ENCODE peak calls at places on chromosome 13, in nine cellular contexts. One of them, this sample, is unnamed. For H3K36me3, the result is how much of the 10 kb centered on the place peaks cover.

GRCh38 chr13:41007359-41008118 is 11.6 kb downstream of the ELF1 start:
- DNase-seq in bronchial epithelial cell: peak
- DNase-seq in left ventricle myocardium inferior: no peak
- DNase-seq in pancreas: no peak
- DNase-seq in ovary: no peak
- DNase-seq in heart right ventricle: no peak
- DNase-seq in PC-3: peak
- DNase-seq in aorta: no peak
- DNase-seq in tibial nerve: no peak
- DNase-seq in this sample: no peak

GRCh38 chr13:99371956-99372355 is 64.8 kb upstream of the GPR183 start:
- DNase-seq in aorta: no peak
- DNase-seq in ovary: no peak
- DNase-seq in left ventricle myocardium inferior: no peak
- DNase-seq in heart right ventricle: no peak
- DNase-seq in PC-3: no peak
- DNase-seq in tibial nerve: no peak
- DNase-seq in bronchial epithelial cell: no peak
- DNase-seq in pancreas: no peak
- DNase-seq in this sample: no peak

GRCh38 chr13:33740134-33740538 is 77.8 kb upstream of the RFC3 start:
- DNase-seq in heart right ventricle: no peak
- DNase-seq in tibial nerve: no peak
- DNase-seq in left ventricle myocardium inferior: no peak
- DNase-seq in PC-3: peak
- DNase-seq in aorta: no peak
- DNase-seq in bronchial epithelial cell: no peak
- DNase-seq in pancreas: no peak
- DNase-seq in ovary: no peak
- DNase-seq in this sample: no peak

GRCh38 chr13:81639984-81640582 is 1299.2 kb upstream of the SPRY2 start:
- DNase-seq in pancreas: no peak
- DNase-seq in left ventricle myocardium inferior: no peak
- DNase-seq in PC-3: peak
- DNase-seq in ovary: no peak
- DNase-seq in aorta: no peak
- DNase-seq in bronchial epithelial cell: peak
- DNase-seq in tibial nerve: no peak
- DNase-seq in heart right ventricle: no peak
- DNase-seq in this sample: peak

GRCh38 chr13:112576191-112576590 is 11.8 kb downstream of the TUBGCP3 start:
- DNase-seq in pancreas: no peak
- DNase-seq in PC-3: no peak
- DNase-seq in aorta: no peak
- DNase-seq in bronchial epithelial cell: no peak
- DNase-seq in ovary: no peak
- DNase-seq in left ventricle myocardium inferior: no peak
- DNase-seq in tibial nerve: no peak
- DNase-seq in heart right ventricle: no peak
- DNase-seq in this sample: no peak

GRCh38 chr13:30299746-30300145 is 7.6 kb downstream of the KATNAL1 start:
- DNase-seq in ovary: no peak
- DNase-seq in aorta: no peak
- DNase-seq in pancreas: no peak
- DNase-seq in bronchial epithelial cell: no peak
- DNase-seq in tibial nerve: no peak
- DNase-seq in left ventricle myocardium inferior: no peak
- DNase-seq in heart right ventricle: no peak
- DNase-seq in PC-3: no peak
- DNase-seq in this sample: no peak

GRCh38 chr13:49958321-49958720 is 22.2 kb upstream of the SPRYD7 start:
- DNase-seq in left ventricle myocardium inferior: no peak
- DNase-seq in ovary: no peak
- DNase-seq in PC-3: no peak
- DNase-seq in tibial nerve: no peak
- DNase-seq in bronchial epithelial cell: no peak
- DNase-seq in heart right ventricle: no peak
- DNase-seq in pancreas: no peak
- DNase-seq in aorta: no peak
- DNase-seq in this sample: no peak

GRCh38 chr13:45207319-45207718 is 6.5 kb upstream of the KCTD4 start:
- DNase-seq in ovary: no peak
- DNase-seq in bronchial epithelial cell: peak
- DNase-seq in pancreas: no peak
- DNase-seq in aorta: no peak
- DNase-seq in heart right ventricle: no peak
- DNase-seq in left ventricle myocardium inferior: no peak
- DNase-seq in PC-3: no peak
- DNase-seq in tibial nerve: no peak
- DNase-seq in this sample: no peak

GRCh38 chr13:29270536-29271045 is 324.9 kb downstream of the SLC7A1 start:
- DNase-seq in bronchial epithelial cell: no peak
- DNase-seq in ovary: no peak
- DNase-seq in tibial nerve: no peak
- DNase-seq in heart right ventricle: no peak
- DNase-seq in PC-3: no peak
- DNase-seq in pancreas: no peak
- DNase-seq in left ventricle myocardium inferior: no peak
- DNase-seq in aorta: no peak
- DNase-seq in this sample: no peak

GRCh38 chr13:89457977-89458376 is 1786.8 kb downstream of the SLITRK5 start:
- DNase-seq in aorta: no peak
- DNase-seq in tibial nerve: no peak
- DNase-seq in heart right ventricle: no peak
- DNase-seq in bronchial epithelial cell: peak
- DNase-seq in left ventricle myocardium inferior: no peak
- DNase-seq in pancreas: no peak
- DNase-seq in ovary: no peak
- DNase-seq in PC-3: peak
- DNase-seq in this sample: no peak

GRCh38 chr13:39397221-39397620 is 205.8 kb downstream of the LHFPL6 start:
- DNase-seq in pancreas: no peak
- DNase-seq in tibial nerve: no peak
- DNase-seq in heart right ventricle: no peak
- DNase-seq in ovary: no peak
- DNase-seq in aorta: no peak
- DNase-seq in bronchial epithelial cell: no peak
- DNase-seq in PC-3: no peak
- DNase-seq in left ventricle myocardium inferior: no peak
- DNase-seq in this sample: no peak

GRCh38 chr13:39397866-39398265 is 205.1 kb downstream of the LHFPL6 start:
- DNase-seq in pancreas: no peak
- DNase-seq in ovary: no peak
- DNase-seq in left ventricle myocardium inferior: peak
- DNase-seq in heart right ventricle: no peak
- DNase-seq in aorta: no peak
- DNase-seq in PC-3: no peak
- DNase-seq in bronchial epithelial cell: no peak
- DNase-seq in tibial nerve: no peak
- DNase-seq in this sample: no peak

GRCh38 chr13:39394811-39395685 is 207.9 kb downstream of the LHFPL6 start:
- DNase-seq in pancreas: no peak
- DNase-seq in aorta: no peak
- DNase-seq in ovary: peak
- DNase-seq in PC-3: no peak
- DNase-seq in tibial nerve: no peak
- DNase-seq in bronchial epithelial cell: no peak
- DNase-seq in left ventricle myocardium inferior: peak
- DNase-seq in heart right ventricle: no peak
- DNase-seq in this sample: no peak
- H3K4me3 ChIP-seq in pancreas: no peak
- H3K4me3 ChIP-seq in aorta: peak
- H3K4me3 ChIP-seq in ovary: no peak
- H3K4me3 ChIP-seq in PC-3: no peak
- H3K4me3 ChIP-seq in tibial nerve: no peak
- H3K4me3 ChIP-seq in bronchial epithelial cell: no peak
- H3K4me3 ChIP-seq in left ventricle myocardium inferior: peak
- H3K4me3 ChIP-seq in heart right ventricle: peak
- H3K4me3 ChIP-seq in this sample: no peak

GRCh38 chr13:72693832-72694231 is 33.6 kb downstream of the MZT1 start:
- DNase-seq in heart right ventricle: no peak
- DNase-seq in aorta: no peak
- DNase-seq in ovary: no peak
- DNase-seq in left ventricle myocardium inferior: no peak
- DNase-seq in PC-3: no peak
- DNase-seq in pancreas: no peak
- DNase-seq in bronchial epithelial cell: no peak
- DNase-seq in tibial nerve: no peak
- DNase-seq in this sample: no peak

GRCh38 chr13:72686766-72687165 is 40.7 kb downstream of the MZT1 start:
- DNase-seq in aorta: no peak
- DNase-seq in bronchial epithelial cell: no peak
- DNase-seq in left ventricle myocardium inferior: no peak
- DNase-seq in PC-3: no peak
- DNase-seq in tibial nerve: no peak
- DNase-seq in heart right ventricle: no peak
- DNase-seq in ovary: no peak
- DNase-seq in pancreas: no peak
- DNase-seq in this sample: no peak

GRCh38 chr13:72692884-72693514 is 34.4 kb downstream of the MZT1 start:
- DNase-seq in ovary: no peak
- DNase-seq in tibial nerve: no peak
- DNase-seq in aorta: no peak
- DNase-seq in pancreas: no peak
- DNase-seq in heart right ventricle: no peak
- DNase-seq in left ventricle myocardium inferior: no peak
- DNase-seq in PC-3: no peak
- DNase-seq in bronchial epithelial cell: no peak
- DNase-seq in this sample: no peak

GRCh38 chr13:72694314-72694713 is 33.1 kb downstream of the MZT1 start:
- DNase-seq in ovary: no peak
- DNase-seq in heart right ventricle: no peak
- DNase-seq in left ventricle myocardium inferior: no peak
- DNase-seq in PC-3: no peak
- DNase-seq in bronchial epithelial cell: no peak
- DNase-seq in pancreas: no peak
- DNase-seq in aorta: no peak
- DNase-seq in tibial nerve: no peak
- DNase-seq in this sample: no peak

DNA sequence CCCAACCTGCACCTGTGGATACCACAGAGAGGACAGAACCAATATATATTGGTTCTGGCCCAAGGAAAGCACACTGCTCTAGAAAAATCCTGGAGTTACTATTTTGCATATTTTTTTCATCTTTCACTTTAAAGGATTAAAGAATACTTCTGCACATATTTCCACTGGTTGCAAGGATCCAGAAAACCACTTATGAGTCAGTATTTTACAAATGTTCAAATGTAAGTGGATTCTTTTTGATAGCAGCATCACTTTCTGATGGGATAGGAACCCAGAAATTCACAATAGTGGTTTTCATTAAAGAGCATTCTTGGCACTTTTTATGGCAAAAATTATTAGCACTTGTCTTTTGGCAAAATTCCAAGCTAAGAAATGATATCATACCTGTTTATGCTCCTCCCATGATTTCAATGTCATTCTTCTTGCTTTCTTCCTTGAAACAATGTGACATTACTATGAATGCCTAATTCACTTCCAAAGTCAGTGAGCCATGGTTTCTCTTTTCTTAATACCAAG is 38.2 kb downstream of the MZT1 start:
- DNase-seq in left ventricle myocardium inferior: no peak
- DNase-seq in bronchial epithelial cell: no peak
- DNase-seq in tibial nerve: no peak
- DNase-seq in PC-3: no peak
- DNase-seq in pancreas: no peak
- DNase-seq in ovary: no peak
- DNase-seq in aorta: no peak
- DNase-seq in heart right ventricle: no peak
- DNase-seq in this sample: no peak
- H3K36me3 ChIP-seq in left ventricle myocardium inferior: under half
- H3K36me3 ChIP-seq in bronchial epithelial cell: under half
- H3K36me3 ChIP-seq in tibial nerve: under half
- H3K36me3 ChIP-seq in PC-3: under half
- H3K36me3 ChIP-seq in pancreas: under half
- H3K36me3 ChIP-seq in ovary: under half
- H3K36me3 ChIP-seq in aorta: under half
- H3K36me3 ChIP-seq in heart right ventricle: under half
- H3K36me3 ChIP-seq in this sample: under half

GRCh38 chr13:51844862-51845573 is at the start of gene TMEM272:
- DNase-seq in left ventricle myocardium inferior: peak
- DNase-seq in tibial nerve: no peak
- DNase-seq in PC-3: peak
- DNase-seq in bronchial epithelial cell: no peak
- DNase-seq in aorta: peak
- DNase-seq in ovary: peak
- DNase-seq in heart right ventricle: peak
- DNase-seq in pancreas: peak
- DNase-seq in this sample: peak
- H3K4me3 ChIP-seq in left ventricle myocardium inferior: no peak
- H3K4me3 ChIP-seq in tibial nerve: no peak
- H3K4me3 ChIP-seq in PC-3: no peak
- H3K4me3 ChIP-seq in bronchial epithelial cell: no peak
- H3K4me3 ChIP-seq in aorta: no peak
- H3K4me3 ChIP-seq in ovary: peak
- H3K4me3 ChIP-seq in heart right ventricle: peak
- H3K4me3 ChIP-seq in pancreas: no peak
- H3K4me3 ChIP-seq in this sample: peak

GRCh38 chr13:39016789-39017188 is 21.1 kb downstream of the PROSER1 start:
- DNase-seq in heart right ventricle: no peak
- DNase-seq in ovary: no peak
- DNase-seq in aorta: no peak
- DNase-seq in tibial nerve: no peak
- DNase-seq in pancreas: no peak
- DNase-seq in left ventricle myocardium inferior: no peak
- DNase-seq in bronchial epithelial cell: peak
- DNase-seq in PC-3: peak
- DNase-seq in this sample: peak

GRCh38 chr13:39012608-39013007 is 22.0 kb upstream of the STOML3 start:
- DNase-seq in ovary: no peak
- DNase-seq in PC-3: no peak
- DNase-seq in bronchial epithelial cell: no peak
- DNase-seq in left ventricle myocardium inferior: no peak
- DNase-seq in heart right ventricle: no peak
- DNase-seq in pancreas: no peak
- DNase-seq in aorta: no peak
- DNase-seq in tibial nerve: no peak
- DNase-seq in this sample: peak

GRCh38 chr13:39013462-39013861 is 22.8 kb upstream of the STOML3 start:
- DNase-seq in heart right ventricle: no peak
- DNase-seq in left ventricle myocardium inferior: no peak
- DNase-seq in ovary: no peak
- DNase-seq in pancreas: no peak
- DNase-seq in PC-3: no peak
- DNase-seq in bronchial epithelial cell: no peak
- DNase-seq in tibial nerve: no peak
- DNase-seq in aorta: no peak
- DNase-seq in this sample: no peak

GRCh38 chr13:39020853-39021462 is 16.9 kb downstream of the PROSER1 start:
- DNase-seq in aorta: no peak
- DNase-seq in tibial nerve: no peak
- DNase-seq in PC-3: no peak
- DNase-seq in ovary: no peak
- DNase-seq in pancreas: no peak
- DNase-seq in heart right ventricle: no peak
- DNase-seq in bronchial epithelial cell: no peak
- DNase-seq in left ventricle myocardium inferior: no peak
- DNase-seq in this sample: no peak

DNA sequence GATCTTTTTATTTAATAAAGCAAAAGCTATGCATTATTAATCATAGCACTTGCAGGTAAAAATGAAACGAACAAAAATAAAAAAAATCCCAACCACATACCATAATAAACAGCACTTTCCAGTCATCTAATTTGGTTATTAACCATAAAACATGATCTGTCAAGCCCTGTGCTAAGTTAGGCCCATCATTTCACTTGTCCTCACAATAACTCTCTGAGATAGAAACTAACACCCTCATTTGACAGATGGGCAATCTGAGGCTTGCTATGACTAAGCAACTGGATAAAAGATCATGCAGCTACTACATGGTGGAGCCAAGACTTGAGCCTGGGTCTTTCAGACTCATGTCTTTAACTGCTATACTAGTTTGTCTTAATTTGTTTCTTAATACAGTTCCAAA is 21.8 kb downstream of the PROSER1 start:
- DNase-seq in PC-3: no peak
- DNase-seq in bronchial epithelial cell: no peak
- DNase-seq in pancreas: no peak
- DNase-seq in ovary: no peak
- DNase-seq in left ventricle myocardium inferior: no peak
- DNase-seq in aorta: no peak
- DNase-seq in tibial nerve: no peak
- DNase-seq in heart right ventricle: no peak
- DNase-seq in this sample: no peak
- H3K36me3 ChIP-seq in PC-3: under half
- H3K36me3 ChIP-seq in bronchial epithelial cell: under half
- H3K36me3 ChIP-seq in pancreas: under half
- H3K36me3 ChIP-seq in ovary: under half
- H3K36me3 ChIP-seq in left ventricle myocardium inferior: half or more
- H3K36me3 ChIP-seq in aorta: under half
- H3K36me3 ChIP-seq in tibial nerve: half or more
- H3K36me3 ChIP-seq in heart right ventricle: half or more
- H3K36me3 ChIP-seq in this sample: under half

This sample was measured in H7.